ENCODE peak calls at places on chromosomes 5 and 9, in eight cellular contexts. One of them, this sample, is unnamed.

GRCh38 chr5:127003798-127004495 is 26.4 kb downstream of the MARCHF3 start:
- DNase-seq in dorsolateral prefrontal cortex: no peak
- DNase-seq in body of pancreas: peak; percentile 32
- DNase-seq in iPS DF 6.9: no peak
- DNase-seq in OCI-LY7: no peak
- DNase-seq in astrocyte: no peak
- DNase-seq in CD4-positive, CD25-positive, alpha-beta regulatory T cell: no peak
- DNase-seq in CD4-positive, alpha-beta memory T cell: no peak
- DNase-seq in this sample: no peak

GRCh38 chr9:71001780-71002386 is 119.5 kb downstream of the TRPM3 start:
- DNase-seq in dorsolateral prefrontal cortex: no peak
- DNase-seq in body of pancreas: peak; percentile 62
- DNase-seq in iPS DF 6.9: peak; percentile 37
- DNase-seq in OCI-LY7: peak; percentile 35
- DNase-seq in astrocyte: no peak
- DNase-seq in CD4-positive, CD25-positive, alpha-beta regulatory T cell: no peak
- DNase-seq in CD4-positive, alpha-beta memory T cell: no peak
- DNase-seq in this sample: no peak

GRCh38 chr5:151319334-151319733 is 15.8 kb upstream of the SLC36A3 start:
- DNase-seq in dorsolateral prefrontal cortex: no peak
- DNase-seq in body of pancreas: peak; percentile 18
- DNase-seq in iPS DF 6.9: no peak
- DNase-seq in OCI-LY7: peak; percentile 65
- DNase-seq in astrocyte: no peak
- DNase-seq in CD4-positive, CD25-positive, alpha-beta regulatory T cell: no peak
- DNase-seq in CD4-positive, alpha-beta memory T cell: no peak
- DNase-seq in this sample: no peak

GRCh38 chr9:99873531-99873930 is 32.9 kb upstream of the STX17 start:
- DNase-seq in dorsolateral prefrontal cortex: no peak
- DNase-seq in body of pancreas: no peak
- DNase-seq in iPS DF 6.9: no peak
- DNase-seq in OCI-LY7: no peak
- DNase-seq in astrocyte: peak; percentile 82
- DNase-seq in CD4-positive, CD25-positive, alpha-beta regulatory T cell: no peak
- DNase-seq in CD4-positive, alpha-beta memory T cell: no peak
- DNase-seq in this sample: peak; percentile 37

GRCh38 chr9:81529556-81530193 is 159.7 kb downstream of the TLE1 start:
- DNase-seq in dorsolateral prefrontal cortex: no peak
- DNase-seq in body of pancreas: peak; percentile 64
- DNase-seq in iPS DF 6.9: no peak
- DNase-seq in OCI-LY7: no peak
- DNase-seq in astrocyte: peak; percentile 55
- DNase-seq in CD4-positive, CD25-positive, alpha-beta regulatory T cell: no peak
- DNase-seq in CD4-positive, alpha-beta memory T cell: no peak
- DNase-seq in this sample: no peak

GRCh38 chr9:136852664-136853595 is 784 bp downstream of the MAMDC4 start:
- DNase-seq in dorsolateral prefrontal cortex: no peak
- DNase-seq in body of pancreas: no peak
- DNase-seq in iPS DF 6.9: no peak
- DNase-seq in OCI-LY7: no peak
- DNase-seq in astrocyte: no peak
- DNase-seq in CD4-positive, CD25-positive, alpha-beta regulatory T cell: no peak
- DNase-seq in CD4-positive, alpha-beta memory T cell: peak; percentile 31
- DNase-seq in this sample: no peak

GRCh38 chr5:133026664-133027153 is 360 bp upstream of the ZCCHC10 start:
- DNase-seq in dorsolateral prefrontal cortex: no peak
- DNase-seq in body of pancreas: no peak
- DNase-seq in iPS DF 6.9: no peak
- DNase-seq in OCI-LY7: no peak
- DNase-seq in astrocyte: no peak
- DNase-seq in CD4-positive, CD25-positive, alpha-beta regulatory T cell: no peak
- DNase-seq in CD4-positive, alpha-beta memory T cell: no peak
- DNase-seq in this sample: no peak

GRCh38 chr5:116084231-116084630 is 594 bp upstream of the COMMD10 start:
- DNase-seq in dorsolateral prefrontal cortex: no peak
- DNase-seq in body of pancreas: peak; percentile 31
- DNase-seq in iPS DF 6.9: no peak
- DNase-seq in OCI-LY7: peak; percentile 45
- DNase-seq in astrocyte: peak; percentile 14
- DNase-seq in CD4-positive, CD25-positive, alpha-beta regulatory T cell: no peak
- DNase-seq in CD4-positive, alpha-beta memory T cell: peak; percentile 52
- DNase-seq in this sample: no peak

GRCh38 chr5:58999804-59000595 is 417.1 kb downstream of the RAB3C start:
- DNase-seq in dorsolateral prefrontal cortex: peak; percentile 48
- DNase-seq in body of pancreas: no peak
- DNase-seq in iPS DF 6.9: no peak
- DNase-seq in OCI-LY7: no peak
- DNase-seq in astrocyte: peak; percentile 47
- DNase-seq in CD4-positive, CD25-positive, alpha-beta regulatory T cell: no peak
- DNase-seq in CD4-positive, alpha-beta memory T cell: no peak
- DNase-seq in this sample: no peak

GRCh38 chr5:140312067-140312790 is 9.3 kb upstream of the PFDN1 start:
- DNase-seq in dorsolateral prefrontal cortex: no peak
- DNase-seq in body of pancreas: no peak
- DNase-seq in iPS DF 6.9: no peak
- DNase-seq in OCI-LY7: no peak
- DNase-seq in astrocyte: peak; percentile 98
- DNase-seq in CD4-positive, CD25-positive, alpha-beta regulatory T cell: no peak
- DNase-seq in CD4-positive, alpha-beta memory T cell: no peak
- DNase-seq in this sample: peak; percentile 88

GRCh38 chr9:136282272-136282861 is 21.5 kb downstream of the CCDC187 start:
- DNase-seq in dorsolateral prefrontal cortex: no peak
- DNase-seq in body of pancreas: peak; percentile 76
- DNase-seq in iPS DF 6.9: no peak
- DNase-seq in OCI-LY7: peak; percentile 62
- DNase-seq in astrocyte: no peak
- DNase-seq in CD4-positive, CD25-positive, alpha-beta regulatory T cell: no peak
- DNase-seq in CD4-positive, alpha-beta memory T cell: no peak
- DNase-seq in this sample: no peak

GRCh38 chr9:92642599-92642998 is 27.3 kb downstream of the IPPK start:
- DNase-seq in dorsolateral prefrontal cortex: no peak
- DNase-seq in body of pancreas: no peak
- DNase-seq in iPS DF 6.9: no peak
- DNase-seq in OCI-LY7: no peak
- DNase-seq in astrocyte: no peak
- DNase-seq in CD4-positive, CD25-positive, alpha-beta regulatory T cell: no peak
- DNase-seq in CD4-positive, alpha-beta memory T cell: no peak
- DNase-seq in this sample: no peak

GRCh38 chr9:92644278-92644677 is 25.7 kb downstream of the IPPK start:
- DNase-seq in dorsolateral prefrontal cortex: no peak
- DNase-seq in body of pancreas: no peak
- DNase-seq in iPS DF 6.9: no peak
- DNase-seq in OCI-LY7: no peak
- DNase-seq in astrocyte: no peak
- DNase-seq in CD4-positive, CD25-positive, alpha-beta regulatory T cell: no peak
- DNase-seq in CD4-positive, alpha-beta memory T cell: no peak
- DNase-seq in this sample: no peak

GRCh38 chr9:92647671-92648446 is 22.1 kb downstream of the IPPK start:
- DNase-seq in dorsolateral prefrontal cortex: no peak
- DNase-seq in body of pancreas: no peak
- DNase-seq in iPS DF 6.9: no peak
- DNase-seq in OCI-LY7: no peak
- DNase-seq in astrocyte: no peak
- DNase-seq in CD4-positive, CD25-positive, alpha-beta regulatory T cell: no peak
- DNase-seq in CD4-positive, alpha-beta memory T cell: no peak
- DNase-seq in this sample: no peak

GRCh38 chr9:92642041-92642451 is 27.9 kb downstream of the IPPK start:
- DNase-seq in dorsolateral prefrontal cortex: no peak
- DNase-seq in body of pancreas: no peak
- DNase-seq in iPS DF 6.9: no peak
- DNase-seq in OCI-LY7: no peak
- DNase-seq in astrocyte: no peak
- DNase-seq in CD4-positive, CD25-positive, alpha-beta regulatory T cell: no peak
- DNase-seq in CD4-positive, alpha-beta memory T cell: no peak
- DNase-seq in this sample: no peak

DNA sequence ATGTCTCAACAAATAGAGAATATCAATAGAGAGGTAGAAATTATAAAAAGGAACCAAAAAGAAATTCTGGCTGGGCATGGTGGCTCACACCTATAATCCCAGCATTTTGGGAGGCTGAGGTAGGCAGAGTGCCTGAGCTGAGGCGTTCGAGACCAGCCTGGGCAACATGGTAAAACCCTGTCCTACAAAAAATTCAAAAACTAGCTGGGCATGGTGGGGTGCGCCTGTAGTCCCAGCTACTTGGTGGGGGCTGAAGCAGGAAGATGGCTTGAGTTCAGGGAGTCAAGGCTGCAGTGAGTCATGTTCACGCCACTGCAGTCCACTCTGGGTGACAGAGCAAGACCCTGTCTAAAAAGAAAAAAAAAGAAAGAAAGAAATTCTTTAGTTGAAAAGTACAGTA is 24.9 kb downstream of the IPPK start:
- DNase-seq in dorsolateral prefrontal cortex: no peak
- DNase-seq in body of pancreas: no peak
- DNase-seq in iPS DF 6.9: no peak
- DNase-seq in OCI-LY7: no peak
- DNase-seq in astrocyte: no peak
- DNase-seq in CD4-positive, CD25-positive, alpha-beta regulatory T cell: no peak
- DNase-seq in CD4-positive, alpha-beta memory T cell: no peak
- DNase-seq in this sample: no peak
- H3K27ac ChIP-seq in dorsolateral prefrontal cortex: no peak overlapping the region
- H3K27ac ChIP-seq in body of pancreas: no peak overlapping the region
- H3K27ac ChIP-seq in iPS DF 6.9: no peak overlapping the region
- H3K27ac ChIP-seq in OCI-LY7: no peak overlapping the region
- H3K27ac ChIP-seq in astrocyte: no peak overlapping the region
- H3K27ac ChIP-seq in CD4-positive, CD25-positive, alpha-beta regulatory T cell: no peak overlapping the region
- H3K27ac ChIP-seq in CD4-positive, alpha-beta memory T cell: no peak overlapping the region
- H3K27ac ChIP-seq in this sample: no peak overlapping the region

GRCh38 chr9:12781334-12781733 is 6.5 kb downstream of the LURAP1L start:
- DNase-seq in dorsolateral prefrontal cortex: no peak
- DNase-seq in body of pancreas: no peak
- DNase-seq in iPS DF 6.9: no peak
- DNase-seq in OCI-LY7: no peak
- DNase-seq in astrocyte: no peak
- DNase-seq in CD4-positive, CD25-positive, alpha-beta regulatory T cell: no peak
- DNase-seq in CD4-positive, alpha-beta memory T cell: no peak
- DNase-seq in this sample: no peak

GRCh38 chr9:12784461-12785250 is 9.8 kb downstream of the LURAP1L start:
- DNase-seq in dorsolateral prefrontal cortex: no peak
- DNase-seq in body of pancreas: peak; percentile 72
- DNase-seq in iPS DF 6.9: no peak
- DNase-seq in OCI-LY7: no peak
- DNase-seq in astrocyte: peak; percentile 96
- DNase-seq in CD4-positive, CD25-positive, alpha-beta regulatory T cell: no peak
- DNase-seq in CD4-positive, alpha-beta memory T cell: no peak
- DNase-seq in this sample: peak; percentile 98

GRCh38 chr9:12783767-12784460 is 9.1 kb downstream of the LURAP1L start:
- DNase-seq in dorsolateral prefrontal cortex: no peak
- DNase-seq in body of pancreas: no peak
- DNase-seq in iPS DF 6.9: no peak
- DNase-seq in OCI-LY7: no peak
- DNase-seq in astrocyte: no peak
- DNase-seq in CD4-positive, CD25-positive, alpha-beta regulatory T cell: no peak
- DNase-seq in CD4-positive, alpha-beta memory T cell: no peak
- DNase-seq in this sample: no peak

GRCh38 chr9:12785941-12786340 is 11.1 kb downstream of the LURAP1L start:
- DNase-seq in dorsolateral prefrontal cortex: no peak
- DNase-seq in body of pancreas: no peak
- DNase-seq in iPS DF 6.9: no peak
- DNase-seq in OCI-LY7: no peak
- DNase-seq in astrocyte: no peak
- DNase-seq in CD4-positive, CD25-positive, alpha-beta regulatory T cell: no peak
- DNase-seq in CD4-positive, alpha-beta memory T cell: no peak
- DNase-seq in this sample: no peak

GRCh38 chr9:12785251-12785880 is 10.5 kb downstream of the LURAP1L start:
- DNase-seq in dorsolateral prefrontal cortex: no peak
- DNase-seq in body of pancreas: peak; percentile 53
- DNase-seq in iPS DF 6.9: no peak
- DNase-seq in OCI-LY7: no peak
- DNase-seq in astrocyte: peak; percentile 34
- DNase-seq in CD4-positive, CD25-positive, alpha-beta regulatory T cell: no peak
- DNase-seq in CD4-positive, alpha-beta memory T cell: no peak
- DNase-seq in this sample: peak; percentile 87
- H3K27ac ChIP-seq in dorsolateral prefrontal cortex: peak overlapping the region; percentile 36
- H3K27ac ChIP-seq in body of pancreas: peak overlapping the region; percentile 74
- H3K27ac ChIP-seq in iPS DF 6.9: no peak overlapping the region
- H3K27ac ChIP-seq in OCI-LY7: no peak overlapping the region
- H3K27ac ChIP-seq in astrocyte: peak overlapping the region; percentile 87
- H3K27ac ChIP-seq in CD4-positive, CD25-positive, alpha-beta regulatory T cell: no peak overlapping the region
- H3K27ac ChIP-seq in CD4-positive, alpha-beta memory T cell: no peak overlapping the region
- H3K27ac ChIP-seq in this sample: peak overlapping the region; percentile 97

DNA sequence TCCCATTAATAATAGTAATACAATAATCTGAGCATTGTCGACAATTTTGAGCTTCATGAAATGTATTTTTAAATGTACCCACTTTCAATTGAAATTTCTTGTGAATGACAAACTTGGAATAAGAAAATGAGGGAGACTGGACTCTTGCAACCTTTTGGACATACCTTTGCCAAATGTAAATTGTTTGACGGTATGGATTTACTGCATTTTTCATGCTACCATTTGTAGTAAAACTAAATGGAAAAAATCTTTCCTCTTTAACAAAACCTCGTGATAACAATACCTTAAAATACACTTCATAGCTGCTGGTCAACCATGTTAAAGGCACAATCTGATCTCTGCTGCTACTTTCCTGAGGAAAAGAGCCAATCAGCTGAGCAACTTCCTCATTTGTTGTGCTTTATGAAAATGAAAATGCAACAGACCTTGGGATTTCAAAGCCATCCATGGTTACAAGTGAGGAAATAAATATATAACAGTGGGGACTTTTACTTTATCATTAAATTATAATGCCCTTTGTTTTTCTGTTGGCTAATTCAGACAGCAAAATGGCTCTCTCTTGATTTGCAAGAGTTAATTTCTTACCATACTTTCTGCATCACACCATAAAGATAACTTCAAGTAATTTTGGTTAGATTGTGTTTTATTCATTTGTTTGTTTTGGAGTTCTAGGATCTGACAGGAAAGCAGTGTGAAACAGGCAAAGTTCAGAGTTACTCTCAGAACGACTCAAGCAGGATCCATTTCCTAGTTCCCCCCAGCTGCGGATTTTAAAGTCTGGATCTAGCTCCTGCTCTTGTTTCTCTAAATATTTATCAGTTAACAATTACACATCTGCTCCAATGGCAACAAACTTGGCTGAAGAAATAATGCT is 1.1 kb downstream of the ALDH1A1 start:
- DNase-seq in dorsolateral prefrontal cortex: no peak
- DNase-seq in body of pancreas: no peak
- DNase-seq in iPS DF 6.9: no peak
- DNase-seq in OCI-LY7: no peak
- DNase-seq in astrocyte: no peak
- DNase-seq in CD4-positive, CD25-positive, alpha-beta regulatory T cell: no peak
- DNase-seq in CD4-positive, alpha-beta memory T cell: no peak
- DNase-seq in this sample: no peak
- H3K27ac ChIP-seq in dorsolateral prefrontal cortex: no peak overlapping the region
- H3K27ac ChIP-seq in body of pancreas: peak overlapping the region; percentile 76
- H3K27ac ChIP-seq in iPS DF 6.9: no peak overlapping the region
- H3K27ac ChIP-seq in OCI-LY7: no peak overlapping the region
- H3K27ac ChIP-seq in astrocyte: no peak overlapping the region
- H3K27ac ChIP-seq in CD4-positive, CD25-positive, alpha-beta regulatory T cell: no peak overlapping the region
- H3K27ac ChIP-seq in CD4-positive, alpha-beta memory T cell: no peak overlapping the region
- H3K27ac ChIP-seq in this sample: no peak overlapping the region

DNA sequence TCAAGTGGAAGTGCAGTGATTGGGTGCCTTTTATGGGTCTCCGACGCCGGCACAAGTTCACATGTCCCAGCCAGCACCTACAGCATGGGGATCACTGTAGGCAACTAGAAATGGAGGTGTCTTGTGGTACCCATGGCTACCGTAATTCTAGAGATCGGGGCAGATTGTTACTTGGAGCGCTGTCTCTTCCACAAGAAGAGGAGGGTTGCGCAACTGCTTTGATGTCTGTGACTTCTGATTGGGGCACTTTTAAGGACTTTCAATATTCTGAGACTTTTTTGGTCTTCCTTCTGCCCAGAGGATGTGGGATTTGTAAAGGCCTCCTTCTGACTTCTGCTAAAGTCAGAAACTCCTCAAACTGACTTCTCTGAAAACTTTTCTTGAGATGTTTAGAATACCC is 41.9 kb downstream of the GLRX start:
- DNase-seq in dorsolateral prefrontal cortex: no peak
- DNase-seq in body of pancreas: no peak
- DNase-seq in iPS DF 6.9: no peak
- DNase-seq in OCI-LY7: no peak
- DNase-seq in astrocyte: no peak
- DNase-seq in CD4-positive, CD25-positive, alpha-beta regulatory T cell: no peak
- DNase-seq in CD4-positive, alpha-beta memory T cell: no peak
- DNase-seq in this sample: no peak
- H3K27ac ChIP-seq in dorsolateral prefrontal cortex: peak overlapping the region; percentile 47
- H3K27ac ChIP-seq in body of pancreas: peak overlapping the region; percentile 7
- H3K27ac ChIP-seq in iPS DF 6.9: no peak overlapping the region
- H3K27ac ChIP-seq in OCI-LY7: no peak overlapping the region
- H3K27ac ChIP-seq in astrocyte: no peak overlapping the region
- H3K27ac ChIP-seq in CD4-positive, CD25-positive, alpha-beta regulatory T cell: no peak overlapping the region
- H3K27ac ChIP-seq in CD4-positive, alpha-beta memory T cell: no peak overlapping the region
- H3K27ac ChIP-seq in this sample: no peak overlapping the region

This sample was measured in epithelial cell of prostate.